ENCODE peak calls at places on chromosomes 13 and 19, in nine cellular contexts. V is CD4-positive, CD25-positive, alpha-beta regulatory T cell; U is lower lobe of right lung; H is heart right ventricle; T is thyroid gland; I is RWPE2; Q is left ventricle myocardium inferior; K is uterus; J is fibroblast of lung. D is an unnamed sample.
A peak's percentile ranks its signal among the peaks of the same experiment; 100 is the strongest.

GRCh38 chr13:91482427-91482826 is 84.0 kb downstream of the GPC5 start:
- DNase-seq in V (no peak), U (no peak), H (no peak), T (no peak), I (no peak), Q (no peak), K (no peak), J (peak; percentile 10), D (no peak)

GRCh38 chr19:35042954-35043604 is 1.6 kb downstream of the HPN start:
- DNase-seq in V (no peak), U (no peak), H (no peak), T (no peak), I (no peak), Q (no peak), K (no peak), J (no peak), D (no peak)

GRCh38 chr13:33249066-33249465 is 36.5 kb downstream of the STARD13 start:
- DNase-seq in V (no peak), U (no peak), H (no peak), T (no peak), I (no peak), Q (no peak), K (no peak), J (peak; percentile 83), D (no peak)

GRCh38 chr13:37138169-37138568 is 32.7 kb upstream of the CSNK1A1L start:
- DNase-seq in V (no peak), U (no peak), H (no peak), T (no peak), I (no peak), Q (no peak), K (no peak), J (no peak), D (no peak)

GRCh38 chr13:27038323-27038722 is 133.3 kb downstream of the USP12 start:
- DNase-seq in V (no peak), U (no peak), H (no peak), T (no peak), I (no peak), Q (no peak), K (no peak), J (peak; percentile 93), D (no peak)

GRCh38 chr19:47375694-47376588 is 26.8 kb downstream of the DHX34 start:
- DNase-seq in V (no peak), U (no peak), H (no peak), T (no peak), I (no peak), Q (no peak), K (no peak), J (no peak), D (no peak)

GRCh38 chr13:100987993-100988392 is 313.4 kb upstream of the TMTC4 start:
- DNase-seq in V (no peak), U (no peak), H (no peak), T (no peak), I (no peak), Q (no peak), K (no peak), J (peak; percentile 51), D (no peak)

GRCh38 chr13:21913010-21913409 is 242.1 kb downstream of the FGF9 start:
- DNase-seq in V (no peak), U (no peak), H (no peak), T (no peak), I (no peak), Q (no peak), K (no peak), J (no peak), D (no peak)

GRCh38 chr13:103866041-103866440 is 799.8 kb upstream of the SLC10A2 start:
- DNase-seq in V (no peak), U (no peak), H (no peak), T (no peak), I (no peak), Q (no peak), K (no peak), J (no peak), D (no peak)

GRCh38 chr19:18225702-18226468 is at the start of gene PDE4C:
- DNase-seq in V (no peak), U (no peak), H (peak; percentile 57), T (no peak), I (no peak), Q (peak; percentile 70), K (no peak), J (no peak), D (no peak)

GRCh38 chr13:71254384-71254783 is 612.6 kb downstream of the DACH1 start:
- DNase-seq in V (no peak), U (no peak), H (no peak), T (no peak), I (no peak), Q (no peak), K (no peak), J (no peak), D (no peak)

GRCh38 chr13:51760592-51760991 is 43.4 kb downstream of the DHRS12 start:
- DNase-seq in V (no peak), U (no peak), H (no peak), T (peak; percentile 85), I (no peak), Q (no peak), K (no peak), J (peak; percentile 69), D (no peak)

GRCh38 chr13:51861728-51862300 is at the start of gene CCDC70:
- DNase-seq in V (peak; percentile 16), U (no peak), H (no peak), T (no peak), I (no peak), Q (no peak), K (no peak), J (peak; percentile 71), D (no peak)

GRCh38 chr13:64801768-64802167 is 2428.4 kb downstream of the PCDH9 start:
- DNase-seq in V (no peak), U (no peak), H (no peak), T (no peak), I (no peak), Q (no peak), K (no peak), J (no peak), D (no peak)

GRCh38 chr19:29429581-29429980 is 96.2 kb upstream of the VSTM2B start:
- DNase-seq in V (no peak), U (no peak), H (no peak), T (no peak), I (no peak), Q (no peak), K (no peak), J (no peak), D (no peak)

GRCh38 chr13:98103942-98104880 is 38.7 kb upstream of the FARP1 start:
- DNase-seq in V (no peak), U (no peak), H (no peak), T (no peak), I (no peak), Q (no peak), K (no peak), J (no peak), D (no peak)

GRCh38 chr13:114325729-114326128 is 11.4 kb downstream of the CHAMP1 start:
- DNase-seq in V (no peak), U (no peak), H (no peak), T (no peak), I (no peak), Q (no peak), K (no peak), J (no peak), D (no peak)
- H3K36me3 ChIP-seq in V (peaks cover 57% of the 10 kb centered on the region), U (peaks cover 71% of the 10 kb centered on the region), H (peaks cover 77% of the 10 kb centered on the region), T (peaks cover 25% of the 10 kb centered on the region), I (peaks cover 62% of the 10 kb centered on the region), Q (peaks cover 61% of the 10 kb centered on the region), K (no peaks in the 10 kb centered on the region), J (peaks cover 17% of the 10 kb centered on the region), D (peaks cover 34% of the 10 kb centered on the region)

GRCh38 chr19:9834726-9835506 is at the start of gene PIN1:
- DNase-seq in V (peak; percentile 99), U (peak; percentile 100), H (peak; percentile 99), T (peak; percentile 99), I (peak; percentile 98), Q (peak; percentile 99), K (peak; percentile 99), J (peak; percentile 97), D (peak; percentile 98)

GRCh38 chr19:9836021-9836420 is 903 bp downstream of the PIN1 start:
- DNase-seq in V (no peak), U (no peak), H (no peak), T (no peak), I (no peak), Q (no peak), K (no peak), J (peak; percentile 22), D (no peak)

GRCh38 chr19:9835507-9835949 is 410 bp downstream of the PIN1 start:
- DNase-seq in V (no peak), U (no peak), H (no peak), T (no peak), I (no peak), Q (no peak), K (no peak), J (no peak), D (no peak)

GRCh38 chr19:9839415-9839814 is 4.3 kb downstream of the PIN1 start:
- DNase-seq in V (no peak), U (no peak), H (no peak), T (no peak), I (no peak), Q (no peak), K (no peak), J (no peak), D (no peak)

DNA sequence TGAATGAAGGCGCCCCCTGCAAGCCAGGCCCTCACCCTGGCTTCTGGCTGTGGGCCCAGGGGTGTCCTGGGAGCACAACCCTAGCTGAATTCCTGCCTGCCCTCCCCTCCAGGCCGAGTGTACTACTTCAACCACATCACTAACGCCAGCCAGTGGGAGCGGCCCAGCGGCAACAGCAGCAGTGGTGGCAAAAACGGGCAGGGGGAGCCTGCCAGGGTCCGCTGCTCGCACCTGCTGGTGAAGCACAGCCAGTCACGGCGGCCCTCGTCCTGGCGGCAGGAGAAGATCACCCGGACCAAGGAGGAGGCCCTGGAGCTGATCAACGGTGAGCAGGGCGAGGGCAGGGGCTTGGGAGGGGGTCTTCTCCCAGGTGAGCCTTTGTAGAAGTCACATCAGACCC is 3.2 kb downstream of the PIN1 start:
- DNase-seq in V (no peak), U (no peak), H (no peak), T (no peak), I (no peak), Q (no peak), K (no peak), J (no peak), D (no peak)
- H3K36me3 ChIP-seq in V (peaks cover 58% of the 10 kb centered on the region), U (peaks cover 54% of the 10 kb centered on the region), H (peaks cover 54% of the 10 kb centered on the region), T (peaks cover 11% of the 10 kb centered on the region), I (peaks cover 44% of the 10 kb centered on the region), Q (peaks cover 52% of the 10 kb centered on the region), K (no peaks in the 10 kb centered on the region), J (peaks cover 14% of the 10 kb centered on the region), D (peaks cover 53% of the 10 kb centered on the region)

DNA sequence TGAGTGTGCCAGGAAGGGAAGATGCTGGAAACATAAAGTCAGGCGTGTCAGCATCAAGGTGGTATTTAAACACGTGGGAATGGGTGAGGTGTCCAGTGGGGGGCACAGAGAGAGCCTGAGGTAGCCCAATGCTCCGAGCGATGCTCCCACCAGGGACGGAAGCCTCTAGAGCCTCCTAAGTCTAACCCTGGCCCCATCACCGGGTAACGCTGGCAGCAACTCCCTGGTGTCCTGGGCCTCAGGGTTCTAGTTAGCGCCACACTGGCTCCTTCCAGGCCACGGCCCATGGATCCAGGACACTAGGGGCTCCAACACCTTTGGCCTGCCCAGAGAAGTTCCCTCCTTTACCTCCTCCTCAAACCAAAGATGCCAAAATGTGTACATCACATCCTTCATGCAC is 65.4 kb downstream of the EPS15L1 start:
- DNase-seq in V (no peak), U (no peak), H (no peak), T (no peak), I (no peak), Q (no peak), K (no peak), J (no peak), D (no peak)
- H3K36me3 ChIP-seq in V (peaks cover 58% of the 10 kb centered on the region), U (peaks cover 78% of the 10 kb centered on the region), H (peaks cover 93% of the 10 kb centered on the region), T (peaks cover 24% of the 10 kb centered on the region), I (peaks cover 28% of the 10 kb centered on the region), Q (peaks cover 80% of the 10 kb centered on the region), K (no peaks in the 10 kb centered on the region), J (peaks cover 28% of the 10 kb centered on the region), D (peaks cover 74% of the 10 kb centered on the region)

GRCh38 chr19:55212447-55212846 is 3.1 kb upstream of the PTPRH start:
- DNase-seq in V (peak; percentile 61), U (no peak), H (no peak), T (no peak), I (no peak), Q (no peak), K (no peak), J (no peak), D (no peak)
- H3K36me3 ChIP-seq in V (no peaks in the 10 kb centered on the region), U (no peaks in the 10 kb centered on the region), H (no peaks in the 10 kb centered on the region), T (no peaks in the 10 kb centered on the region), I (no peaks in the 10 kb centered on the region), Q (no peaks in the 10 kb centered on the region), K (no peaks in the 10 kb centered on the region), J (no peaks in the 10 kb centered on the region), D (no peaks in the 10 kb centered on the region)

D was measured in effector memory CD4-positive, alpha-beta T cell.